ENCODE peak calls at places on chromosomes 12 and 14, in four cellular contexts. One of them, this sample, is unnamed.

GRCh38 chr12:116708826-116709756 is 28.8 kb downstream of the SPRING1 start:
- DNase-seq in PC-9: peak
- DNase-seq in GM12865: peak
- DNase-seq in pancreas: peak
- DNase-seq in this sample: peak

GRCh38 chr12:42886160-42886559 is 296.6 kb upstream of the PRICKLE1 start:
- DNase-seq in pancreas: no peak
- DNase-seq in PC-9: no peak
- DNase-seq in GM12865: no peak
- DNase-seq in this sample: no peak

GRCh38 chr12:73798523-73798922 is 739.1 kb upstream of the ATXN7L3B start:
- DNase-seq in GM12865: no peak
- DNase-seq in PC-9: no peak
- DNase-seq in pancreas: no peak
- DNase-seq in this sample: no peak

GRCh38 chr12:19068137-19068536 is 61.4 kb upstream of the PLEKHA5 start:
- DNase-seq in pancreas: no peak
- DNase-seq in PC-9: no peak
- DNase-seq in GM12865: no peak
- DNase-seq in this sample: no peak

GRCh38 chr14:29446971-29447370 is 480.7 kb downstream of the PRKD1 start:
- DNase-seq in pancreas: no peak
- DNase-seq in GM12865: no peak
- DNase-seq in PC-9: no peak
- DNase-seq in this sample: no peak

GRCh38 chr12:131867891-131868675 is 26.3 kb upstream of the ULK1 start:
- DNase-seq in PC-9: no peak
- DNase-seq in pancreas: no peak
- DNase-seq in GM12865: no peak
- DNase-seq in this sample: no peak

GRCh38 chr14:104770851-104771272 is 17.9 kb downstream of the SIVA1 start:
- DNase-seq in PC-9: no peak
- DNase-seq in GM12865: no peak
- DNase-seq in pancreas: no peak
- DNase-seq in this sample: no peak

GRCh38 chr14:89856871-89857345 is 97.6 kb downstream of the EFCAB11 start:
- DNase-seq in pancreas: no peak
- DNase-seq in GM12865: no peak
- DNase-seq in PC-9: no peak
- DNase-seq in this sample: no peak

GRCh38 chr14:85336817-85337216 is 193.1 kb upstream of the FLRT2 start:
- DNase-seq in pancreas: no peak
- DNase-seq in GM12865: no peak
- DNase-seq in PC-9: no peak
- DNase-seq in this sample: no peak

GRCh38 chr14:55115861-55116245 is 13.2 kb upstream of the LGALS3 start:
- DNase-seq in pancreas: no peak
- DNase-seq in GM12865: no peak
- DNase-seq in PC-9: no peak
- DNase-seq in this sample: no peak

GRCh38 chr14:65373671-65374039 is 38.9 kb upstream of the FUT8 start:
- DNase-seq in GM12865: no peak
- DNase-seq in PC-9: no peak
- DNase-seq in pancreas: peak
- DNase-seq in this sample: no peak

GRCh38 chr12:78096909-78097597 is 266.4 kb downstream of the NAV3 start:
- DNase-seq in pancreas: no peak
- DNase-seq in GM12865: no peak
- DNase-seq in PC-9: no peak
- DNase-seq in this sample: no peak

GRCh38 chr12:68482014-68482413 is 128.7 kb upstream of the RAP1B start:
- DNase-seq in pancreas: no peak
- DNase-seq in PC-9: no peak
- DNase-seq in GM12865: no peak
- DNase-seq in this sample: no peak

GRCh38 chr14:36462890-36463289 is 57.1 kb downstream of the NKX2-1 start:
- DNase-seq in PC-9: no peak
- DNase-seq in pancreas: no peak
- DNase-seq in GM12865: no peak
- DNase-seq in this sample: no peak

GRCh38 chr14:68961781-68962584 is 17.1 kb downstream of the ACTN1 start:
- DNase-seq in GM12865: no peak
- DNase-seq in pancreas: no peak
- DNase-seq in PC-9: no peak
- DNase-seq in this sample: no peak

GRCh38 chr14:37246427-37246829 is 48.7 kb downstream of the MIPOL1 start:
- DNase-seq in GM12865: peak
- DNase-seq in PC-9: peak
- DNase-seq in pancreas: no peak
- DNase-seq in this sample: no peak

GRCh38 chr14:69648480-69649414 is 37.4 kb downstream of the SUSD6 start:
- DNase-seq in GM12865: peak
- DNase-seq in pancreas: no peak
- DNase-seq in PC-9: peak
- DNase-seq in this sample: no peak

GRCh38 chr12:80701388-80701787 is 6.0 kb upstream of the MYF6 start:
- DNase-seq in pancreas: no peak
- DNase-seq in PC-9: no peak
- DNase-seq in GM12865: no peak
- DNase-seq in this sample: no peak

GRCh38 chr14:32075636-32076277 is 1.3 kb upstream of the ARHGAP5 start:
- DNase-seq in GM12865: peak
- DNase-seq in pancreas: peak
- DNase-seq in PC-9: no peak
- DNase-seq in this sample: peak

GRCh38 chr14:24798911-24799310 is 164.9 kb upstream of the GZMB start:
- DNase-seq in pancreas: no peak
- DNase-seq in PC-9: no peak
- DNase-seq in GM12865: peak
- DNase-seq in this sample: no peak

GRCh38 chr12:2294651-2295475 is 242.1 kb downstream of the CACNA1C start:
- DNase-seq in pancreas: peak
- DNase-seq in GM12865: peak
- DNase-seq in PC-9: no peak
- DNase-seq in this sample: peak

GRCh38 chr12:26246483-26247164 is 51.3 kb downstream of the SSPN start:
- DNase-seq in GM12865: peak
- DNase-seq in PC-9: peak
- DNase-seq in pancreas: no peak
- DNase-seq in this sample: no peak

GRCh38 chr14:91484186-91484585 is 25.9 kb downstream of the PPP4R3A start:
- DNase-seq in pancreas: no peak
- DNase-seq in PC-9: no peak
- DNase-seq in GM12865: peak
- DNase-seq in this sample: no peak

GRCh38 chr14:61925732-61926445 is 163.7 kb downstream of the SNAPC1 start:
- DNase-seq in PC-9: no peak
- DNase-seq in GM12865: no peak
- DNase-seq in pancreas: no peak
- DNase-seq in this sample: no peak

GRCh38 chr12:76311796-76312195 is 36.4 kb downstream of the BBS10 start:
- DNase-seq in GM12865: no peak
- DNase-seq in pancreas: no peak
- DNase-seq in PC-9: no peak
- DNase-seq in this sample: no peak

GRCh38 chr14:89936654-89937185 is 17.8 kb downstream of the EFCAB11 start:
- DNase-seq in pancreas: no peak
- DNase-seq in GM12865: no peak
- DNase-seq in PC-9: no peak
- DNase-seq in this sample: no peak

GRCh38 chr12:107225626-107226025 is 132.3 kb upstream of the CRY1 start:
- DNase-seq in GM12865: no peak
- DNase-seq in PC-9: no peak
- DNase-seq in pancreas: no peak
- DNase-seq in this sample: no peak

GRCh38 chr12:102638777-102639176 is 158.4 kb upstream of the IGF1 start:
- DNase-seq in pancreas: no peak
- DNase-seq in PC-9: peak
- DNase-seq in GM12865: no peak
- DNase-seq in this sample: no peak

GRCh38 chr12:54024581-54024980 is 3.7 kb upstream of the HOXC6 start:
- DNase-seq in pancreas: no peak
- DNase-seq in PC-9: no peak
- DNase-seq in GM12865: no peak
- DNase-seq in this sample: no peak

GRCh38 chr12:106223485-106224391 is 24.1 kb downstream of the CKAP4 start:
- DNase-seq in pancreas: peak
- DNase-seq in PC-9: no peak
- DNase-seq in GM12865: peak
- DNase-seq in this sample: no peak

GRCh38 chr14:90626550-90626949 is 189.7 kb downstream of the TTC7B start:
- DNase-seq in PC-9: no peak
- DNase-seq in GM12865: no peak
- DNase-seq in pancreas: no peak
- DNase-seq in this sample: no peak

GRCh38 chr14:65422093-65422834 is 9.7 kb downstream of the FUT8 start:
- DNase-seq in PC-9: peak
- DNase-seq in pancreas: no peak
- DNase-seq in GM12865: no peak
- DNase-seq in this sample: no peak

GRCh38 chr14:69853774-69854173 is 25.4 kb upstream of the SMOC1 start:
- DNase-seq in pancreas: no peak
- DNase-seq in GM12865: no peak
- DNase-seq in PC-9: no peak
- DNase-seq in this sample: no peak

GRCh38 chr14:35369701-35370191 is 34.8 kb downstream of the NFKBIA start:
- DNase-seq in PC-9: peak
- DNase-seq in pancreas: no peak
- DNase-seq in GM12865: no peak
- DNase-seq in this sample: peak

GRCh38 chr14:91649930-91650329 is 82.0 kb downstream of the CATSPERB start:
- DNase-seq in pancreas: peak
- DNase-seq in PC-9: no peak
- DNase-seq in GM12865: peak
- DNase-seq in this sample: peak

GRCh38 chr14:89644641-89645040 is 227.6 kb upstream of the FOXN3 start:
- DNase-seq in GM12865: no peak
- DNase-seq in pancreas: no peak
- DNase-seq in PC-9: no peak
- DNase-seq in this sample: no peak

DNA sequence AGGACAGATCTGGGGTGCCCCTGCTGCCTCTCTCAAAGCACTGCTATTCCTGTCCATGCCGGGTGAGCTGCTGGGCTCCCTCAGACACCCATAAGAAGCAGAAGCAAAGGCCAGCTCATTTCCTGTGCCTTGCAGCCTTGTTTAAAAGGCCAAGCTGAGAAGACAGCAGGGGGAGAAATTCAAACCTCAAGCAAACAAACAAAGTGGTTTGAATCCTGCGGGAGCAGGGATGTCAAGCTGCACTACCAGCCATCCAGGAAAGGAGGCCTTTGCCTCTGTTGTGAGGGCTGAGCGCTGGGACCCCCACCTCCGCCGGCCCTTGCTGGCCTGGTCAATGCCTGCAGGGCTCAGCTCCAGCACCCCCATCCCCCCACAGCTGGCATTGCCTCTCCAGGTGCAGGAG is 176.5 kb downstream of the PIWIL1 start:
- DNase-seq in GM12865: no peak
- DNase-seq in PC-9: no peak
- DNase-seq in pancreas: no peak
- DNase-seq in this sample: no peak
- TF ChIP-seq CTCF in GM12865: no peak
- TF ChIP-seq CTCF in PC-9: no peak
- TF ChIP-seq CTCF in pancreas: no peak
- TF ChIP-seq CTCF in this sample: no peak

GRCh38 chr14:101665478-101666078 is 95.9 kb upstream of the PPP2R5C start:
- DNase-seq in pancreas: no peak
- DNase-seq in GM12865: peak
- DNase-seq in PC-9: peak
- DNase-seq in this sample: no peak
- TF ChIP-seq CTCF in pancreas: peak
- TF ChIP-seq CTCF in GM12865: peak
- TF ChIP-seq CTCF in PC-9: peak
- TF ChIP-seq CTCF in this sample: no peak

DNA sequence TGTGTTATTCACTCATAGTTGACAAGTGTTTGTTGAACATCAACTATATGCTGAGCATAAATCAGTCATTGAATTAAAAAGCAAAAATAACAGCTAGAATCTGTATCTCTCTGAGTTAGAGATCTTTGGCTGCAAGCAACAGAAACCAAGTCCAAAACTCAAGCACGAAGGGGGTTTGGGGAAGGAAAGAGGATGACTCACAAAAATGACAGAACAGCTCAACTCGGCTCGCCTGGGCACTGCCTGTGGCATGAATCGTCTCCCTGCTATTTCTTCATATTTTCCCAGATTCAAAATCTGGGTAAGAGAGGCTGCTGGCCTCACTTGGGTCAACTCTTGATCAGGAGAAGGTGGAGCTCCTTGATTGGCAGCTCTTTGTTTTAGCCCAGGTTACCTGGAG is 72.7 kb upstream of the NCOR2 start:
- DNase-seq in pancreas: no peak
- DNase-seq in PC-9: peak
- DNase-seq in GM12865: no peak
- DNase-seq in this sample: no peak
- TF ChIP-seq CTCF in pancreas: no peak
- TF ChIP-seq CTCF in PC-9: no peak
- TF ChIP-seq CTCF in GM12865: no peak
- TF ChIP-seq CTCF in this sample: no peak

GRCh38 chr14:48744202-48744601 is 842.0 kb downstream of the RPS29 start:
- DNase-seq in PC-9: no peak
- DNase-seq in pancreas: no peak
- DNase-seq in GM12865: no peak
- DNase-seq in this sample: no peak
- TF ChIP-seq CTCF in PC-9: no peak
- TF ChIP-seq CTCF in pancreas: no peak
- TF ChIP-seq CTCF in GM12865: no peak
- TF ChIP-seq CTCF in this sample: no peak

GRCh38 chr12:67280572-67280971 is 11.4 kb downstream of the CAND1 start:
- DNase-seq in PC-9: no peak
- DNase-seq in pancreas: no peak
- DNase-seq in GM12865: no peak
- DNase-seq in this sample: no peak

GRCh38 chr12:67276469-67276868 is 7.3 kb downstream of the CAND1 start:
- DNase-seq in pancreas: no peak
- DNase-seq in GM12865: no peak
- DNase-seq in PC-9: no peak
- DNase-seq in this sample: no peak

GRCh38 chr12:67279637-67280036 is 10.5 kb downstream of the CAND1 start:
- DNase-seq in pancreas: no peak
- DNase-seq in GM12865: no peak
- DNase-seq in PC-9: no peak
- DNase-seq in this sample: no peak

GRCh38 chr12:67284561-67284960 is 15.4 kb downstream of the CAND1 start:
- DNase-seq in pancreas: no peak
- DNase-seq in PC-9: no peak
- DNase-seq in GM12865: no peak
- DNase-seq in this sample: no peak

DNA sequence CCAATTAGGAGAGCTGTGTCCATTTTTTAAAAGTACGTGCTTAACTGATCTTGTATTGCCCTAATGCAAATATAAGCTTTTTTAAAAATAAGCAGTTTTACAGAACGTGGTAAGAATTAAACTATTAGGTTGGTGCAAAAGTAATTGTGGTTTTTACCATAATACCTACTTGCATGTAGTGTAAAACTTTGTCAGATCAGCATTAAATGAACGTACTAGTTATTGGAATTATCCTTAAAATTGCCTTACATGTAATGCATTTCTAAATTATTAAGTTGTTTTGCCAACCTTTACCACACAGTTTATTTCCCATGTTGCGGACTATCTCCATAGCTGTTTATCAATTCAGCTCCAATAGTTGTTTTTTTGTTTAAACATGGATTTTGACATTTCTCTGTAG is 10.9 kb downstream of the CAND1 start:
- DNase-seq in pancreas: no peak
- DNase-seq in PC-9: no peak
- DNase-seq in GM12865: no peak
- DNase-seq in this sample: no peak
- TF ChIP-seq CTCF in pancreas: no peak
- TF ChIP-seq CTCF in PC-9: no peak
- TF ChIP-seq CTCF in GM12865: no peak
- TF ChIP-seq CTCF in this sample: no peak

This sample was measured in upper lobe of left lung.